ENCODE peak calls at places on chromosome 16, in seven cellular contexts. One of them, this sample, is unnamed.

GRCh38 chr16:81431554-81432353 is 12.9 kb upstream of the CMIP start:
- DNase-seq in amniotic stem cell: peak
- DNase-seq in T-helper 9 cell: no peak
- DNase-seq in stimulated activated CD4-positive, alpha-beta T cell treated with anti-CD3 and anti-CD28 coated beads, Interleukin-2, amount 100 ng/mL, for 48 hours: no peak
- DNase-seq in stimulated activated CD8-positive, alpha-beta memory T cell treated with anti-CD3 and anti-CD28 coated beads, Interleukin-7, amount 100 ng/mL, for 24 hours: no peak
- DNase-seq in A673: no peak
- DNase-seq in SW 1271: no peak
- DNase-seq in this sample: peak

GRCh38 chr16:50711040-50711439 is 17.6 kb downstream of the NOD2 start:
- DNase-seq in A673: no peak
- DNase-seq in stimulated activated CD8-positive, alpha-beta memory T cell treated with anti-CD3 and anti-CD28 coated beads, Interleukin-7, amount 100 ng/mL, for 24 hours: no peak
- DNase-seq in stimulated activated CD4-positive, alpha-beta T cell treated with anti-CD3 and anti-CD28 coated beads, Interleukin-2, amount 100 ng/mL, for 48 hours: no peak
- DNase-seq in amniotic stem cell: no peak
- DNase-seq in T-helper 9 cell: no peak
- DNase-seq in SW 1271: no peak
- DNase-seq in this sample: no peak

GRCh38 chr16:50326264-50326663 is 42.5 kb downstream of the BRD7 start:
- DNase-seq in T-helper 9 cell: no peak
- DNase-seq in stimulated activated CD8-positive, alpha-beta memory T cell treated with anti-CD3 and anti-CD28 coated beads, Interleukin-7, amount 100 ng/mL, for 24 hours: no peak
- DNase-seq in amniotic stem cell: no peak
- DNase-seq in A673: no peak
- DNase-seq in SW 1271: no peak
- DNase-seq in stimulated activated CD4-positive, alpha-beta T cell treated with anti-CD3 and anti-CD28 coated beads, Interleukin-2, amount 100 ng/mL, for 48 hours: no peak
- DNase-seq in this sample: no peak

GRCh38 chr16:55061126-55061525 is 130.5 kb downstream of the IRX5 start:
- DNase-seq in amniotic stem cell: no peak
- DNase-seq in stimulated activated CD4-positive, alpha-beta T cell treated with anti-CD3 and anti-CD28 coated beads, Interleukin-2, amount 100 ng/mL, for 48 hours: no peak
- DNase-seq in SW 1271: no peak
- DNase-seq in A673: no peak
- DNase-seq in stimulated activated CD8-positive, alpha-beta memory T cell treated with anti-CD3 and anti-CD28 coated beads, Interleukin-7, amount 100 ng/mL, for 24 hours: no peak
- DNase-seq in T-helper 9 cell: no peak
- DNase-seq in this sample: no peak

GRCh38 chr16:64094992-64095579 is 1026.8 kb downstream of the CDH11 start:
- DNase-seq in T-helper 9 cell: no peak
- DNase-seq in stimulated activated CD8-positive, alpha-beta memory T cell treated with anti-CD3 and anti-CD28 coated beads, Interleukin-7, amount 100 ng/mL, for 24 hours: no peak
- DNase-seq in stimulated activated CD4-positive, alpha-beta T cell treated with anti-CD3 and anti-CD28 coated beads, Interleukin-2, amount 100 ng/mL, for 48 hours: no peak
- DNase-seq in A673: no peak
- DNase-seq in SW 1271: no peak
- DNase-seq in amniotic stem cell: no peak
- DNase-seq in this sample: no peak

GRCh38 chr16:66598111-66598510 is 6.4 kb upstream of the CMTM3 start:
- DNase-seq in SW 1271: no peak
- DNase-seq in amniotic stem cell: no peak
- DNase-seq in T-helper 9 cell: no peak
- DNase-seq in A673: no peak
- DNase-seq in stimulated activated CD8-positive, alpha-beta memory T cell treated with anti-CD3 and anti-CD28 coated beads, Interleukin-7, amount 100 ng/mL, for 24 hours: no peak
- DNase-seq in stimulated activated CD4-positive, alpha-beta T cell treated with anti-CD3 and anti-CD28 coated beads, Interleukin-2, amount 100 ng/mL, for 48 hours: no peak
- DNase-seq in this sample: no peak

GRCh38 chr16:84618428-84619102 is 687 bp upstream of the COTL1 start:
- DNase-seq in stimulated activated CD8-positive, alpha-beta memory T cell treated with anti-CD3 and anti-CD28 coated beads, Interleukin-7, amount 100 ng/mL, for 24 hours: no peak
- DNase-seq in amniotic stem cell: peak
- DNase-seq in stimulated activated CD4-positive, alpha-beta T cell treated with anti-CD3 and anti-CD28 coated beads, Interleukin-2, amount 100 ng/mL, for 48 hours: no peak
- DNase-seq in SW 1271: peak
- DNase-seq in A673: peak
- DNase-seq in T-helper 9 cell: no peak
- DNase-seq in this sample: peak

GRCh38 chr16:73792199-73793108 is 504.2 kb upstream of the PSMD7 start:
- DNase-seq in T-helper 9 cell: no peak
- DNase-seq in SW 1271: no peak
- DNase-seq in stimulated activated CD8-positive, alpha-beta memory T cell treated with anti-CD3 and anti-CD28 coated beads, Interleukin-7, amount 100 ng/mL, for 24 hours: no peak
- DNase-seq in A673: no peak
- DNase-seq in stimulated activated CD4-positive, alpha-beta T cell treated with anti-CD3 and anti-CD28 coated beads, Interleukin-2, amount 100 ng/mL, for 48 hours: no peak
- DNase-seq in amniotic stem cell: no peak
- DNase-seq in this sample: no peak

GRCh38 chr16:11135167-11135973 is 120.6 kb downstream of the SOCS1 start:
- DNase-seq in A673: no peak
- DNase-seq in stimulated activated CD4-positive, alpha-beta T cell treated with anti-CD3 and anti-CD28 coated beads, Interleukin-2, amount 100 ng/mL, for 48 hours: no peak
- DNase-seq in stimulated activated CD8-positive, alpha-beta memory T cell treated with anti-CD3 and anti-CD28 coated beads, Interleukin-7, amount 100 ng/mL, for 24 hours: no peak
- DNase-seq in SW 1271: no peak
- DNase-seq in T-helper 9 cell: no peak
- DNase-seq in amniotic stem cell: no peak
- DNase-seq in this sample: peak

GRCh38 chr16:85517780-85518179 is 95.3 kb upstream of the GSE1 start:
- DNase-seq in T-helper 9 cell: no peak
- DNase-seq in A673: no peak
- DNase-seq in stimulated activated CD4-positive, alpha-beta T cell treated with anti-CD3 and anti-CD28 coated beads, Interleukin-2, amount 100 ng/mL, for 48 hours: no peak
- DNase-seq in SW 1271: no peak
- DNase-seq in stimulated activated CD8-positive, alpha-beta memory T cell treated with anti-CD3 and anti-CD28 coated beads, Interleukin-7, amount 100 ng/mL, for 24 hours: no peak
- DNase-seq in amniotic stem cell: no peak
- DNase-seq in this sample: no peak

GRCh38 chr16:85441890-85442670 is 171.0 kb upstream of the GSE1 start:
- DNase-seq in A673: no peak
- DNase-seq in T-helper 9 cell: no peak
- DNase-seq in stimulated activated CD4-positive, alpha-beta T cell treated with anti-CD3 and anti-CD28 coated beads, Interleukin-2, amount 100 ng/mL, for 48 hours: no peak
- DNase-seq in amniotic stem cell: no peak
- DNase-seq in SW 1271: no peak
- DNase-seq in stimulated activated CD8-positive, alpha-beta memory T cell treated with anti-CD3 and anti-CD28 coated beads, Interleukin-7, amount 100 ng/mL, for 24 hours: no peak
- DNase-seq in this sample: no peak

GRCh38 chr16:66250686-66251405 is 115.6 kb upstream of the CDH5 start:
- DNase-seq in stimulated activated CD4-positive, alpha-beta T cell treated with anti-CD3 and anti-CD28 coated beads, Interleukin-2, amount 100 ng/mL, for 48 hours: no peak
- DNase-seq in amniotic stem cell: peak
- DNase-seq in SW 1271: no peak
- DNase-seq in stimulated activated CD8-positive, alpha-beta memory T cell treated with anti-CD3 and anti-CD28 coated beads, Interleukin-7, amount 100 ng/mL, for 24 hours: no peak
- DNase-seq in T-helper 9 cell: no peak
- DNase-seq in A673: no peak
- DNase-seq in this sample: peak

GRCh38 chr16:24430937-24431760 is 108.2 kb upstream of the RBBP6 start:
- DNase-seq in stimulated activated CD4-positive, alpha-beta T cell treated with anti-CD3 and anti-CD28 coated beads, Interleukin-2, amount 100 ng/mL, for 48 hours: no peak
- DNase-seq in SW 1271: no peak
- DNase-seq in amniotic stem cell: no peak
- DNase-seq in A673: peak
- DNase-seq in stimulated activated CD8-positive, alpha-beta memory T cell treated with anti-CD3 and anti-CD28 coated beads, Interleukin-7, amount 100 ng/mL, for 24 hours: no peak
- DNase-seq in T-helper 9 cell: no peak
- DNase-seq in this sample: no peak